ENCODE peak calls at places on chromosomes 12 and 14, in five cellular contexts. One of them, this sample, is unnamed.

GRCh38 chr14:31582286-31582691 is 21.1 kb downstream of the NUBPL start:
- DNase-seq in A549: no peak
- DNase-seq in NB4: no peak
- DNase-seq in GM12892: no peak
- DNase-seq in transverse colon: no peak
- DNase-seq in this sample: no peak

GRCh38 chr12:6178981-6179761 is 21.0 kb upstream of the CD9 start:
- DNase-seq in NB4: no peak
- DNase-seq in A549: no peak
- DNase-seq in transverse colon: no peak
- DNase-seq in GM12892: no peak
- DNase-seq in this sample: no peak

GRCh38 chr12:110100315-110100970 is 23.7 kb upstream of the IFT81 start:
- DNase-seq in A549: peak; percentile 55
- DNase-seq in NB4: peak; percentile 96
- DNase-seq in transverse colon: peak; percentile 73
- DNase-seq in GM12892: peak; percentile 46
- DNase-seq in this sample: no peak

GRCh38 chr14:66974397-66975025 is 214.7 kb upstream of the GARIN2 start:
- DNase-seq in GM12892: no peak
- DNase-seq in A549: no peak
- DNase-seq in NB4: no peak
- DNase-seq in transverse colon: no peak
- DNase-seq in this sample: no peak

GRCh38 chr14:47988175-47988574 is 312.8 kb upstream of the MDGA2 start:
- DNase-seq in GM12892: no peak
- DNase-seq in NB4: no peak
- DNase-seq in transverse colon: no peak
- DNase-seq in A549: no peak
- DNase-seq in this sample: no peak

GRCh38 chr14:61620130-61620946 is 75.0 kb upstream of the HIF1A start:
- DNase-seq in transverse colon: no peak
- DNase-seq in NB4: no peak
- DNase-seq in A549: no peak
- DNase-seq in GM12892: no peak
- DNase-seq in this sample: no peak

GRCh38 chr14:22657861-22658260 is 13.7 kb upstream of the OR6J1 start:
- DNase-seq in A549: no peak
- DNase-seq in NB4: peak; percentile 44
- DNase-seq in GM12892: no peak
- DNase-seq in transverse colon: no peak
- DNase-seq in this sample: no peak

GRCh38 chr12:6963016-6963731 is 7.3 kb downstream of the PHB2 start:
- DNase-seq in NB4: no peak
- DNase-seq in transverse colon: peak; percentile 95
- DNase-seq in A549: no peak
- DNase-seq in GM12892: no peak
- DNase-seq in this sample: no peak

GRCh38 chr14:91888641-91889476 is 21.5 kb upstream of the TC2N start:
- DNase-seq in transverse colon: no peak
- DNase-seq in GM12892: no peak
- DNase-seq in NB4: no peak
- DNase-seq in A549: no peak
- DNase-seq in this sample: no peak

GRCh38 chr12:22272596-22272995 is 61.9 kb downstream of the ST8SIA1 start:
- DNase-seq in A549: no peak
- DNase-seq in GM12892: no peak
- DNase-seq in transverse colon: no peak
- DNase-seq in NB4: no peak
- DNase-seq in this sample: no peak

GRCh38 chr14:41668346-41668745 is 61.7 kb downstream of the LRFN5 start:
- DNase-seq in GM12892: no peak
- DNase-seq in A549: no peak
- DNase-seq in transverse colon: no peak
- DNase-seq in NB4: no peak
- DNase-seq in this sample: no peak

GRCh38 chr14:103132381-103133212 is 9.3 kb downstream of the TNFAIP2 start:
- DNase-seq in NB4: no peak
- DNase-seq in A549: no peak
- DNase-seq in GM12892: no peak
- DNase-seq in transverse colon: no peak
- DNase-seq in this sample: no peak

GRCh38 chr12:82942963-82943362 is 256.3 kb downstream of the TMTC2 start:
- DNase-seq in transverse colon: no peak
- DNase-seq in A549: no peak
- DNase-seq in GM12892: no peak
- DNase-seq in NB4: no peak
- DNase-seq in this sample: no peak

GRCh38 chr14:60242420-60242819 is 6.6 kb upstream of the PPM1A start:
- DNase-seq in transverse colon: no peak
- DNase-seq in GM12892: no peak
- DNase-seq in NB4: peak; percentile 18
- DNase-seq in A549: no peak
- DNase-seq in this sample: no peak

GRCh38 chr12:62919827-62920226 is 15.1 kb downstream of the PPM1H start:
- DNase-seq in GM12892: no peak
- DNase-seq in A549: no peak
- DNase-seq in transverse colon: no peak
- DNase-seq in NB4: no peak
- DNase-seq in this sample: no peak

GRCh38 chr12:91813701-91814100 is 331.9 kb downstream of the BTG1 start:
- DNase-seq in transverse colon: no peak
- DNase-seq in A549: no peak
- DNase-seq in GM12892: no peak
- DNase-seq in NB4: peak; percentile 28
- DNase-seq in this sample: no peak

GRCh38 chr12:62210422-62210821 is 49.8 kb upstream of the USP15 start:
- DNase-seq in A549: peak; percentile 28
- DNase-seq in GM12892: no peak
- DNase-seq in NB4: peak; percentile 79
- DNase-seq in transverse colon: peak; percentile 28
- DNase-seq in this sample: no peak

GRCh38 chr14:99986416-99986815 is 78.8 kb upstream of the EVL start:
- DNase-seq in transverse colon: no peak
- DNase-seq in NB4: no peak
- DNase-seq in A549: no peak
- DNase-seq in GM12892: no peak
- DNase-seq in this sample: no peak

GRCh38 chr14:50139192-50139591 is 22.8 kb upstream of the VCPKMT start:
- DNase-seq in GM12892: no peak
- DNase-seq in A549: no peak
- DNase-seq in transverse colon: no peak
- DNase-seq in NB4: peak; percentile 8
- DNase-seq in this sample: no peak

GRCh38 chr12:117832459-117833457 is 136.0 kb downstream of the KSR2 start:
- DNase-seq in transverse colon: no peak
- DNase-seq in NB4: no peak
- DNase-seq in GM12892: no peak
- DNase-seq in A549: peak; percentile 21
- DNase-seq in this sample: peak; percentile 29

GRCh38 chr14:58749066-58749669 is 111.4 kb downstream of the DACT1 start:
- DNase-seq in transverse colon: peak; percentile 59
- DNase-seq in NB4: peak; percentile 89
- DNase-seq in A549: peak; percentile 17
- DNase-seq in GM12892: no peak
- DNase-seq in this sample: peak; percentile 23

GRCh38 chr14:102055181-102055901 is 31.5 kb downstream of the HSP90AA1 start:
- DNase-seq in transverse colon: no peak
- DNase-seq in NB4: no peak
- DNase-seq in GM12892: no peak
- DNase-seq in A549: no peak
- DNase-seq in this sample: peak; percentile 55

GRCh38 chr12:96514328-96514727 is 25.0 kb downstream of the CFAP54 start:
- DNase-seq in transverse colon: no peak
- DNase-seq in A549: no peak
- DNase-seq in NB4: no peak
- DNase-seq in GM12892: no peak
- DNase-seq in this sample: no peak

GRCh38 chr14:24726480-24726879 is 92.5 kb upstream of the GZMB start:
- DNase-seq in A549: no peak
- DNase-seq in transverse colon: no peak
- DNase-seq in NB4: no peak
- DNase-seq in GM12892: no peak
- DNase-seq in this sample: no peak

GRCh38 chr14:79044894-79045624 is 874.9 kb downstream of the NRXN3 start:
- DNase-seq in NB4: no peak
- DNase-seq in GM12892: no peak
- DNase-seq in transverse colon: peak; percentile 29
- DNase-seq in A549: peak; percentile 14
- DNase-seq in this sample: peak; percentile 11

GRCh38 chr12:10094648-10095047 is 4.1 kb downstream of the CLEC1A start:
- DNase-seq in NB4: no peak
- DNase-seq in A549: no peak
- DNase-seq in transverse colon: no peak
- DNase-seq in GM12892: no peak
- DNase-seq in this sample: no peak

GRCh38 chr12:132955094-132955932 is 793 bp downstream of the ZNF605 start:
- DNase-seq in GM12892: no peak
- DNase-seq in A549: peak; percentile 21
- DNase-seq in NB4: peak; percentile 82
- DNase-seq in transverse colon: peak; percentile 19
- DNase-seq in this sample: peak; percentile 27

GRCh38 chr14:100486025-100486828 is 101.0 kb downstream of the BEGAIN start:
- DNase-seq in transverse colon: peak; percentile 34
- DNase-seq in NB4: peak; percentile 66
- DNase-seq in A549: peak; percentile 53
- DNase-seq in GM12892: peak; percentile 53
- DNase-seq in this sample: peak; percentile 56

GRCh38 chr14:83217492-83217891 is 1683.8 kb upstream of the SEL1L start:
- DNase-seq in transverse colon: no peak
- DNase-seq in GM12892: no peak
- DNase-seq in NB4: no peak
- DNase-seq in A549: no peak
- DNase-seq in this sample: no peak

GRCh38 chr14:61528591-61529021 is 166.7 kb upstream of the HIF1A start:
- DNase-seq in transverse colon: no peak
- DNase-seq in NB4: no peak
- DNase-seq in GM12892: no peak
- DNase-seq in A549: no peak
- DNase-seq in this sample: peak; percentile 45

GRCh38 chr12:24293549-24293948 is 344.1 kb upstream of the SOX5 start:
- DNase-seq in NB4: no peak
- DNase-seq in transverse colon: no peak
- DNase-seq in A549: no peak
- DNase-seq in GM12892: no peak
- DNase-seq in this sample: no peak

GRCh38 chr14:68979021-68979721 is at the start of gene ACTN1:
- DNase-seq in transverse colon: peak; percentile 91
- DNase-seq in NB4: peak; percentile 97
- DNase-seq in GM12892: peak; percentile 48
- DNase-seq in A549: peak; percentile 97
- DNase-seq in this sample: peak; percentile 83
- TF ChIP-seq POLR2A in transverse colon: peak; percentile 86
- TF ChIP-seq POLR2A in NB4: peak; percentile 77
- TF ChIP-seq POLR2A in GM12892: no peak
- TF ChIP-seq POLR2A in A549: peak; percentile 83
- TF ChIP-seq POLR2A in this sample: peak; percentile 83

GRCh38 chr14:64510825-64511679 is 6.5 kb downstream of the ZBTB1 start:
- DNase-seq in GM12892: no peak
- DNase-seq in NB4: peak; percentile 73
- DNase-seq in transverse colon: peak; percentile 77
- DNase-seq in A549: peak; percentile 32
- DNase-seq in this sample: no peak

GRCh38 chr14:64509036-64509435 is 4.5 kb downstream of the ZBTB1 start:
- DNase-seq in transverse colon: no peak
- DNase-seq in A549: no peak
- DNase-seq in GM12892: no peak
- DNase-seq in NB4: no peak
- DNase-seq in this sample: no peak

GRCh38 chr14:64507376-64508156 is 3.0 kb downstream of the ZBTB1 start:
- DNase-seq in GM12892: no peak
- DNase-seq in transverse colon: no peak
- DNase-seq in NB4: no peak
- DNase-seq in A549: peak; percentile 21
- DNase-seq in this sample: peak; percentile 28

GRCh38 chr14:64508215-64508776 is 3.7 kb downstream of the ZBTB1 start:
- DNase-seq in NB4: peak; percentile 38
- DNase-seq in transverse colon: no peak
- DNase-seq in A549: no peak
- DNase-seq in GM12892: no peak
- DNase-seq in this sample: no peak

GRCh38 chr14:64510127-64510808 is 5.7 kb downstream of the ZBTB1 start:
- DNase-seq in A549: no peak
- DNase-seq in GM12892: no peak
- DNase-seq in transverse colon: no peak
- DNase-seq in NB4: peak; percentile 16
- DNase-seq in this sample: no peak
- TF ChIP-seq POLR2A in A549: no peak
- TF ChIP-seq POLR2A in GM12892: no peak
- TF ChIP-seq POLR2A in transverse colon: no peak
- TF ChIP-seq POLR2A in NB4: no peak
- TF ChIP-seq POLR2A in this sample: no peak

DNA sequence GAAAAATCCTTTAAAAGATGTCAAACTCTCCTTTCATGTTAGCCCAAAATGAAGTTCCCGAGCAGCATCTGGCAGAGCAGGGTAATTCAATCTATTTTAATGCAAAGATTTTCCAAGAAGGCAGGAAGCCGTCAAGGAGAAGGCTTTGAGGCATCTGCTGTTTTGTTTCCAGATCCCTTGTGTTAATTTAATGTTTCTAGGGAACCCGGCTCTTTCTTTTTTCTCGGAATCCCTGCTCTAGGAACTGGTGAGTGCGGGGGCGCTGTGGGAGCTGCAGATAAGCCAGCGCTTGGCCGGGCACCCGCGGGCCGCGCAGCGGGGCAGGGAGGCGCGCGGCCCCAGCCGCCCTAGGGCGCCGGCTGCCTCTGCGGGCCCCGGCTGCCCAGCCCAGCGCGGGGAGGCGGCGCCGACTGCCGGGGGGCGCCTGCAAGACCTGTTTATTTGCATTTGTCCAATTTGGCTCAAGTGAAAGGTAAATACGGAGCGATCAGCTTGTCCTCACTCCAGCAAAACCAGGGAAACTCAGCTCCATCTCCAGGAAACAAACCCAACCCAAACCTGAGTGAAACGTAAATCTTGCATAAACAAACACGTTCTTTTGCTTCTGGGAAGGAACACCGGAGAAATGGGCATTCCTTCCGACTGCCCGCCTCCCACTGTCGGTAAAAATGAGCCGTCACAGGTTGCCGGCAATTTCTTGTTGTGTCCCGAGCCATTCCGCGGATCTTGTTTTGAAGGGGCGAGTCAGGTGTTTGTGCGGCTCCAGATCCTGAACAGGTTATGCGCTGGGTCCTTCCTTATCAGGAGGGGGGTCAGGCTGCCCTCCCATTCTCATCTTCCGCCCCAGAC is 65.1 kb downstream of the CRADD start:
- DNase-seq in GM12892: peak; percentile 60
- DNase-seq in A549: peak; percentile 71
- DNase-seq in NB4: peak; percentile 81
- DNase-seq in transverse colon: peak; percentile 70
- DNase-seq in this sample: peak; percentile 44
- TF ChIP-seq POLR2A in GM12892: no peak
- TF ChIP-seq POLR2A in A549: no peak
- TF ChIP-seq POLR2A in NB4: no peak
- TF ChIP-seq POLR2A in transverse colon: no peak
- TF ChIP-seq POLR2A in this sample: no peak

GRCh38 chr12:131002271-131002670 is 48.6 kb downstream of the ADGRD1 start:
- DNase-seq in A549: no peak
- DNase-seq in GM12892: peak; percentile 62
- DNase-seq in transverse colon: no peak
- DNase-seq in NB4: no peak
- DNase-seq in this sample: no peak
- TF ChIP-seq POLR2A in A549: no peak
- TF ChIP-seq POLR2A in GM12892: peak; percentile 33
- TF ChIP-seq POLR2A in transverse colon: no peak
- TF ChIP-seq POLR2A in NB4: no peak
- TF ChIP-seq POLR2A in this sample: no peak

This sample was measured in H54.